ENCODE peak calls at places on chromosomes 7 and 10, in seven cellular contexts. Z is body of pancreas, V is pancreas, G is fibroblast of the aortic adventitia, E is endothelial cell of umbilical vein, I is OCI-LY7, B is K562. C is an unnamed sample.

GRCh38 chr10:116787018-116787674 is 44.8 kb upstream of the HSPA12A start:
- DNase-seq in G (no peak), B (no peak), E (no peak), Z (no peak), V (no peak), I (no peak), C (no peak)

GRCh38 chr7:36082216-36082615 is 70.8 kb upstream of the EEPD1 start:
- DNase-seq in E (no peak), B (no peak), Z (no peak), V (no peak), G (no peak), I (no peak), C (no peak)

GRCh38 chr7:130598056-130598455 is 70.5 kb downstream of the COPG2 start:
- DNase-seq in I (no peak), B (no peak), G (no peak), V (no peak), E (no peak), Z (no peak), C (no peak)

GRCh38 chr7:467393-467828 is 52.2 kb downstream of the PDGFA start:
- DNase-seq in G (no peak), Z (no peak), V (no peak), E (no peak), I (no peak), B (no peak), C (no peak)

GRCh38 chr7:69504733-69505132 is 93.5 kb upstream of the AUTS2 start:
- DNase-seq in V (no peak), G (no peak), B (no peak), I (no peak), Z (no peak), E (no peak), C (no peak)

GRCh38 chr7:126450269-126450671 is 802.5 kb downstream of the GRM8 start:
- DNase-seq in E (no peak), V (no peak), Z (no peak), G (no peak), I (no peak), B (no peak), C (no peak)

GRCh38 chr10:27383595-27384542 is 120.2 kb upstream of the RAB18 start:
- DNase-seq in Z (no peak), G (no peak), E (peak; percentile 59), V (no peak), B (no peak), I (no peak), C (peak; percentile 17)

GRCh38 chr10:109773818-109774440 is 149.4 kb downstream of the XPNPEP1 start:
- DNase-seq in V (no peak), Z (no peak), G (peak; percentile 59), E (peak; percentile 19), B (peak; percentile 16), I (peak; percentile 31), C (peak; percentile 14)

GRCh38 chr10:18157909-18158308 is 17.7 kb downstream of the CACNB2 start:
- DNase-seq in E (no peak), B (no peak), G (peak; percentile 93), Z (no peak), V (no peak), I (no peak), C (no peak)

GRCh38 chr10:102642553-102643345 is 1.5 kb upstream of the TRIM8 start:
- DNase-seq in B (peak; percentile 32), V (peak; percentile 66), G (peak; percentile 90), I (peak; percentile 61), E (peak; percentile 62), Z (peak; percentile 74), C (no peak)

GRCh38 chr10:10515479-10516204 is 502.0 kb upstream of the CELF2 start:
- DNase-seq in G (peak; percentile 17), Z (no peak), E (no peak), B (no peak), I (no peak), V (no peak), C (no peak)

GRCh38 chr10:48454302-48455054 is 148.0 kb downstream of the MAPK8 start:
- DNase-seq in E (no peak), G (no peak), B (no peak), Z (peak; percentile 4), I (no peak), V (no peak), C (no peak)

GRCh38 chr7:129664029-129665012 is 52.8 kb downstream of the NRF1 start:
- DNase-seq in Z (no peak), E (peak; percentile 75), B (peak; percentile 73), V (no peak), G (peak; percentile 82), I (peak; percentile 42), C (peak; percentile 27)

GRCh38 chr7:75817112-75817511 is 3.5 kb upstream of the CCL24 start:
- DNase-seq in G (no peak), E (no peak), I (no peak), Z (no peak), B (no peak), V (no peak), C (no peak)

GRCh38 chr7:63114371-63114985 is 884.2 kb upstream of the ZNF722 start:
- DNase-seq in E (no peak), G (no peak), B (no peak), Z (no peak), I (no peak), V (no peak), C (no peak)

GRCh38 chr7:27111753-27112277 is 9.3 kb upstream of the HOXA2 start:
- DNase-seq in E (peak; percentile 75), V (no peak), B (no peak), I (no peak), Z (no peak), G (no peak), C (no peak)

GRCh38 chr7:27113991-27114866 is 11.7 kb upstream of the HOXA2 start:
- DNase-seq in I (no peak), B (no peak), G (peak; percentile 66), V (no peak), Z (no peak), E (peak; percentile 75), C (no peak)

GRCh38 chr7:27110977-27111752 is 8.7 kb upstream of the HOXA2 start:
- DNase-seq in E (peak; percentile 87), V (no peak), Z (no peak), I (no peak), G (peak; percentile 95), B (no peak), C (no peak)

GRCh38 chr7:27112960-27113949 is 10.8 kb upstream of the HOXA2 start:
- DNase-seq in Z (no peak), V (no peak), G (peak; percentile 90), B (peak; percentile 59), I (no peak), E (peak; percentile 92), C (no peak)

GRCh38 chr7:27112361-27112760 is 9.9 kb upstream of the HOXA2 start:
- DNase-seq in B (no peak), G (peak; percentile 31), I (no peak), V (no peak), Z (no peak), E (peak; percentile 78), C (no peak)
- H3K4me3 ChIP-seq in B (no peak overlapping the region), G (peak overlapping the region; percentile 78), I (no peak overlapping the region), V (no peak overlapping the region), Z (no peak overlapping the region), E (peak overlapping the region; percentile 72), C (no peak overlapping the region)

GRCh38 chr10:79153753-79154152 is 85.0 kb downstream of the ZMIZ1 start:
- DNase-seq in B (no peak), I (no peak), Z (peak; percentile 67), V (peak; percentile 35), E (no peak), G (no peak), C (no peak)

GRCh38 chr10:79156334-79157274 is 87.8 kb downstream of the ZMIZ1 start:
- DNase-seq in I (no peak), B (no peak), Z (no peak), E (no peak), G (no peak), V (no peak), C (no peak)

GRCh38 chr10:79158402-79159097 is 89.8 kb downstream of the ZMIZ1 start:
- DNase-seq in V (no peak), I (no peak), Z (no peak), G (no peak), E (no peak), B (peak; percentile 71), C (no peak)

GRCh38 chr10:79158004-79158340 is 89.2 kb downstream of the ZMIZ1 start:
- DNase-seq in E (no peak), B (no peak), V (no peak), I (no peak), Z (no peak), G (no peak), C (no peak)

DNA sequence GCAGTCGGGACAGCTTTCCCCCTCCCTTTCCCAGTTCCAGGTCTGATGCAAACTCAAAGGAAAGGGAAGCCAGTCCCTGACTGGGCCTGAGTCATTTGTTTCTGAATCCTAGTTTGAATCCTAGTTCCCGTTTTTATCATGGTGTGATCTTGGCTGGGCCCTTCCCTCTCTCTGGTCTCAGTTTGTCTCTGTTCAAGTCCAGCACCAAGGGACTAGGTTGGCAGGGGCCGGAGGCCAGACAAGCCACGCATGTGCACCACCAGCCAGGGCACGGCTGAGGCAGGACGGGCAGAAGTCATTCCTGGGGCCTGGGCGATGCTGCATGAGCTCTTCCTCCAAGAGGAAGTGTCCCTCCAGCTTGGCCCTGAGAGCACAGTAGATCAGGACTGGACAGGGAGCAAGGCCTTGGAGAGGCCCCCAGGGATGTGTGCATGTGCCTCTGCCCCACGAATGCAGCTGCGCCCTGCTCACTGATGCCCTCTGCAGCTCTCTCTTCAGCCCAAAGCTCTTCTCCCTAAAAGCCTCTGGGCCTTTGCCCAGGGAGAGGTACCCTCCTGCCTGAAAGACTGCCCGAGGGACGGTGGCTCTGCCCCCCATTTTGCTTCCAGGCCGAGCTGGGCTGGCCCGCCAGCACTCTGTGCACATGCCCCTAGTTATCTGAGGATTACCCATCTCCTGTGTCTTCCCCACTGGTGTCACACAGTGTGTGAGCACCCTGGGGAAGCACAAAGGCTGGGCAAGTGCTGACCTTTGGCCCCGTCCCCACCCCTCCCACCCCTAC is 86.7 kb downstream of the ZMIZ1 start:
- DNase-seq in B (no peak), V (no peak), G (peak; percentile 63), Z (no peak), I (peak; percentile 31), E (peak; percentile 66), C (no peak)
- TF ChIP-seq CTCF in B (no peak), V (no peak), G (peak; percentile 24), Z (no peak), I (peak; percentile 50), E (no peak), C (no peak)

DNA sequence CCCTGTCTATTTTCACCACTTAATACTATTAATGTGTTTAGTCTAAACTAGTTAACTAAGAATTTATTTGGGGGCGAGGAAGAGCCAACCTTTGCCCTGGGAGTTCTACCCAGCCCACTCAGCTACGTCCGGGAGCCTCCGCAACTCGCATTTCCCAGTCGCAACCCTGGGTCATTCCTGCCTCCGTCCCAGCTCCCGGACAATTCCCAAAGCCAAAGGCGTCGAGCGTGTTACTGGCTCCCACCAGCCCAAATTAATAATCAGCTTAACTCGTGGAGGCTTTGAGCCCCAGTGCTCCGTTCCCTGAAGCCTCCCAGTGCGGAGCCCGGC is 25.9 kb downstream of the SKIDA1 start:
- DNase-seq in V (no peak), I (no peak), G (no peak), E (no peak), Z (no peak), B (no peak), C (no peak)
- H3K4me3 ChIP-seq in V (no peak overlapping the region), I (no peak overlapping the region), G (no peak overlapping the region), E (no peak overlapping the region), Z (no peak overlapping the region), B (no peak overlapping the region), C (no peak overlapping the region)

DNA sequence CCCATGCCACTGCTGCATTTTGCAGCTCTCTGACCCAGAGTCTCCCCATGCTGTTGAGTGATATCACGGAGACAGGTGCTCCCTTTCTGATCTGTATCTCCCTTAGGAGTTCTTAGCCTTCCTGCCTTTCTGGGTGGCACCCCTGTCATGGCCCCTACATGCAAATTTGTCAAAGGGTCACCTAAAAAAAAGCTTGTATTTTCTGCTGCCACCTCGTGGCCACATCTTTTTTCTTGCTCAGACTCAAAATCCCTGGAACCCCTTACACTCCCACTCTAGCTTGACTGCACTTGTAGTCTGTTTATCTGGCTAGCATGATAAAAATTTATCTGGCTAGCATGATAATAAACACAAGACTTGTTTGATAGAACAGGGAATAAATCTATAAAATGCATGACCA is 809.1 kb downstream of the SORCS1 start:
- DNase-seq in E (no peak), B (no peak), I (no peak), G (peak; percentile 0), V (no peak), Z (no peak), C (no peak)
- TF ChIP-seq CTCF in E (no peak), B (no peak), I (peak; percentile 70), G (peak; percentile 21), V (no peak), Z (no peak), C (no peak)

C was measured in LNCaP clone FGC.